ENCODE peak calls at places on chromosomes 12 and 14, in seven cellular contexts. One of them, this sample, is unnamed.
A peak's percentile ranks its signal among the peaks of the same experiment; 100 is the strongest.

GRCh38 chr12:4011597-4011996 is 138.4 kb upstream of the PARP11 start:
- DNase-seq in mesendoderm: no peak
- DNase-seq in IMR-90: no peak
- DNase-seq in H1: no peak
- DNase-seq in trophoblast cell: no peak
- DNase-seq in H9: no peak
- DNase-seq in mesenchymal stem cell: no peak
- DNase-seq in this sample: no peak

GRCh38 chr12:12017135-12017581 is 53.6 kb upstream of the BCL2L14 start:
- DNase-seq in mesenchymal stem cell: no peak
- DNase-seq in IMR-90: no peak
- DNase-seq in trophoblast cell: peak; percentile 85
- DNase-seq in H9: no peak
- DNase-seq in H1: no peak
- DNase-seq in mesendoderm: peak; percentile 39
- DNase-seq in this sample: no peak

GRCh38 chr12:28708918-28709371 is 440.1 kb upstream of the FAR2 start:
- DNase-seq in IMR-90: peak; percentile 61
- DNase-seq in mesendoderm: no peak
- DNase-seq in H9: no peak
- DNase-seq in trophoblast cell: peak; percentile 2
- DNase-seq in mesenchymal stem cell: peak; percentile 20
- DNase-seq in H1: no peak
- DNase-seq in this sample: no peak

GRCh38 chr12:79692860-79693605 is 2.3 kb upstream of the PAWR start:
- DNase-seq in mesenchymal stem cell: peak; percentile 8
- DNase-seq in IMR-90: peak; percentile 40
- DNase-seq in mesendoderm: no peak
- DNase-seq in H9: no peak
- DNase-seq in trophoblast cell: no peak
- DNase-seq in H1: no peak
- DNase-seq in this sample: no peak

GRCh38 chr14:58151701-58152568 is at the start of gene ARMH4:
- DNase-seq in mesendoderm: peak; percentile 93
- DNase-seq in H9: peak; percentile 94
- DNase-seq in mesenchymal stem cell: peak; percentile 86
- DNase-seq in IMR-90: peak; percentile 70
- DNase-seq in trophoblast cell: peak; percentile 75
- DNase-seq in H1: peak; percentile 59
- DNase-seq in this sample: peak; percentile 88

GRCh38 chr12:43241971-43242370 is 310.0 kb downstream of the ADAMTS20 start:
- DNase-seq in mesendoderm: no peak
- DNase-seq in IMR-90: peak; percentile 71
- DNase-seq in H1: no peak
- DNase-seq in trophoblast cell: no peak
- DNase-seq in H9: no peak
- DNase-seq in mesenchymal stem cell: no peak
- DNase-seq in this sample: no peak

GRCh38 chr12:30989754-30990153 is 63.2 kb downstream of the TSPAN11 start:
- DNase-seq in H9: peak; percentile 82
- DNase-seq in IMR-90: no peak
- DNase-seq in H1: no peak
- DNase-seq in mesenchymal stem cell: no peak
- DNase-seq in mesendoderm: peak; percentile 83
- DNase-seq in trophoblast cell: peak; percentile 54
- DNase-seq in this sample: no peak

GRCh38 chr14:53850714-53851296 is 105.8 kb downstream of the BMP4 start:
- DNase-seq in H1: no peak
- DNase-seq in mesenchymal stem cell: peak; percentile 67
- DNase-seq in trophoblast cell: no peak
- DNase-seq in H9: no peak
- DNase-seq in mesendoderm: peak; percentile 53
- DNase-seq in IMR-90: peak; percentile 39
- DNase-seq in this sample: no peak

GRCh38 chr14:105070760-105071137 is 5.5 kb upstream of the GPR132 start:
- DNase-seq in H1: no peak
- DNase-seq in H9: no peak
- DNase-seq in IMR-90: no peak
- DNase-seq in mesenchymal stem cell: no peak
- DNase-seq in trophoblast cell: no peak
- DNase-seq in mesendoderm: no peak
- DNase-seq in this sample: no peak

GRCh38 chr14:70771781-70772212 is 37.5 kb downstream of the MAP3K9 start:
- DNase-seq in mesenchymal stem cell: no peak
- DNase-seq in trophoblast cell: no peak
- DNase-seq in H1: peak; percentile 17
- DNase-seq in H9: peak; percentile 34
- DNase-seq in IMR-90: no peak
- DNase-seq in mesendoderm: peak; percentile 78
- DNase-seq in this sample: no peak

GRCh38 chr12:54417712-54418440 is 1.2 kb downstream of the ITGA5 start:
- DNase-seq in trophoblast cell: no peak
- DNase-seq in mesenchymal stem cell: peak; percentile 40
- DNase-seq in H1: no peak
- DNase-seq in mesendoderm: no peak
- DNase-seq in IMR-90: no peak
- DNase-seq in H9: no peak
- DNase-seq in this sample: no peak

GRCh38 chr14:33880330-33880729 is 70.5 kb downstream of the EGLN3 start:
- DNase-seq in H1: no peak
- DNase-seq in trophoblast cell: no peak
- DNase-seq in mesenchymal stem cell: no peak
- DNase-seq in mesendoderm: no peak
- DNase-seq in H9: no peak
- DNase-seq in IMR-90: no peak
- DNase-seq in this sample: no peak

GRCh38 chr12:47021298-47021697 is 58.1 kb upstream of the PCED1B start:
- DNase-seq in IMR-90: peak; percentile 95
- DNase-seq in mesenchymal stem cell: peak; percentile 93
- DNase-seq in H1: no peak
- DNase-seq in mesendoderm: peak; percentile 77
- DNase-seq in H9: no peak
- DNase-seq in trophoblast cell: peak; percentile 43
- DNase-seq in this sample: peak; percentile 65

GRCh38 chr12:58148405-58148804 is 207.0 kb downstream of the ATP23 start:
- DNase-seq in H1: no peak
- DNase-seq in trophoblast cell: peak; percentile 68
- DNase-seq in IMR-90: peak; percentile 49
- DNase-seq in mesendoderm: peak; percentile 85
- DNase-seq in H9: no peak
- DNase-seq in mesenchymal stem cell: peak; percentile 80
- DNase-seq in this sample: no peak

GRCh38 chr14:64878775-64879634 is 702 bp downstream of the SPTB start:
- DNase-seq in mesenchymal stem cell: peak; percentile 8
- DNase-seq in H9: peak; percentile 40
- DNase-seq in H1: no peak
- DNase-seq in mesendoderm: peak; percentile 30
- DNase-seq in IMR-90: no peak
- DNase-seq in trophoblast cell: no peak
- DNase-seq in this sample: peak; percentile 17

GRCh38 chr14:50342211-50343080 is 30.3 kb downstream of the DMAC2L start:
- DNase-seq in trophoblast cell: no peak
- DNase-seq in mesendoderm: peak; percentile 81
- DNase-seq in H1: no peak
- DNase-seq in mesenchymal stem cell: peak; percentile 69
- DNase-seq in H9: peak; percentile 55
- DNase-seq in IMR-90: peak; percentile 71
- DNase-seq in this sample: no peak

GRCh38 chr14:53929871-53930685 is 26.5 kb downstream of the BMP4 start:
- DNase-seq in mesendoderm: peak; percentile 85
- DNase-seq in H9: peak; percentile 78
- DNase-seq in IMR-90: no peak
- DNase-seq in trophoblast cell: no peak
- DNase-seq in H1: no peak
- DNase-seq in mesenchymal stem cell: no peak
- DNase-seq in this sample: no peak

GRCh38 chr12:26771861-26772260 is 61.1 kb downstream of the ITPR2 start:
- DNase-seq in mesenchymal stem cell: no peak
- DNase-seq in trophoblast cell: no peak
- DNase-seq in H1: no peak
- DNase-seq in IMR-90: no peak
- DNase-seq in mesendoderm: no peak
- DNase-seq in H9: no peak
- DNase-seq in this sample: no peak

GRCh38 chr14:102949062-102949800 is 26.8 kb downstream of the AMN start:
- DNase-seq in trophoblast cell: peak; percentile 23
- DNase-seq in IMR-90: peak; percentile 58
- DNase-seq in H9: no peak
- DNase-seq in mesenchymal stem cell: peak; percentile 62
- DNase-seq in mesendoderm: peak; percentile 27
- DNase-seq in H1: no peak
- DNase-seq in this sample: no peak

GRCh38 chr12:81759215-81759991 is at the start of gene PPFIA2:
- DNase-seq in trophoblast cell: no peak
- DNase-seq in mesendoderm: peak; percentile 70
- DNase-seq in IMR-90: peak; percentile 4
- DNase-seq in H9: peak; percentile 81
- DNase-seq in mesenchymal stem cell: peak; percentile 27
- DNase-seq in H1: peak; percentile 29
- DNase-seq in this sample: peak; percentile 27

GRCh38 chr12:81758421-81759214 is 532 bp downstream of the PPFIA2 start:
- DNase-seq in H1: no peak
- DNase-seq in mesenchymal stem cell: peak; percentile 22
- DNase-seq in IMR-90: no peak
- DNase-seq in mesendoderm: peak; percentile 55
- DNase-seq in H9: peak; percentile 69
- DNase-seq in trophoblast cell: no peak
- DNase-seq in this sample: peak; percentile 26

DNA sequence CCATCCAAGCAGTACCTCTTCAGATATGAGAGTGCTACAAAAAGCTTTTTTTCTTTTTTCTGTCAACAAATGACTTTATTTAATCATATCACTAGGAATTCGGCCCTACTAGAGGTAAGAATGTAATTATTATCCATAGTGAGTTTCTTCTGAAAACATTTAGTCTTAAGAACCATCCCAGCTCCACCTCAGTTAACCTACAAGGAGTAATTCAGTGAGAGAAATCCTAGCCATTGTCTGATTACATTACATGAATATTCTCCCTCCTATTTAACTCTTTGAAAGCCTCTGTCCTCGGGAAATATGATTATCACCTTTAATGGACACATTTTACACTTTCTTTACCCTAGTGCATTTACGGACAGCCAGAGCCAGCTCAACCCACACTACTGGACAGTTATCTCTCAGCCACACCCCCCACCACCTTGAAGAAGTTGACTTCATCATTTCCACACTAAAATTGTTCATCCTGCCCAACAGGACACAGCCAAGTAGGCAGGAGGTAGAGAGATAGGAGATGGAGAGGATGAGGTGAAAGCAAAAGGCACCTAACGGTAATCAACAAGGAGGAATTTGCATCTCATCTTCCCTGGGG is 1.3 kb downstream of the PPFIA2 start:
- DNase-seq in H9: no peak
- DNase-seq in H1: no peak
- DNase-seq in trophoblast cell: no peak
- DNase-seq in IMR-90: no peak
- DNase-seq in mesendoderm: no peak
- DNase-seq in mesenchymal stem cell: no peak
- DNase-seq in this sample: no peak
- H3K18ac ChIP-seq in H9: no peak overlapping the region
- H3K18ac ChIP-seq in H1: no peak overlapping the region
- H3K18ac ChIP-seq in trophoblast cell: no peak overlapping the region
- H3K18ac ChIP-seq in IMR-90: no peak overlapping the region
- H3K18ac ChIP-seq in mesendoderm: no peak overlapping the region
- H3K18ac ChIP-seq in mesenchymal stem cell: no peak overlapping the region
- H3K18ac ChIP-seq in this sample: no peak overlapping the region

GRCh38 chr12:129750426-129750825 is 153.4 kb downstream of the TMEM132D start:
- DNase-seq in H1: no peak
- DNase-seq in IMR-90: no peak
- DNase-seq in H9: no peak
- DNase-seq in mesendoderm: no peak
- DNase-seq in trophoblast cell: peak; percentile 52
- DNase-seq in mesenchymal stem cell: no peak
- DNase-seq in this sample: no peak

DNA sequence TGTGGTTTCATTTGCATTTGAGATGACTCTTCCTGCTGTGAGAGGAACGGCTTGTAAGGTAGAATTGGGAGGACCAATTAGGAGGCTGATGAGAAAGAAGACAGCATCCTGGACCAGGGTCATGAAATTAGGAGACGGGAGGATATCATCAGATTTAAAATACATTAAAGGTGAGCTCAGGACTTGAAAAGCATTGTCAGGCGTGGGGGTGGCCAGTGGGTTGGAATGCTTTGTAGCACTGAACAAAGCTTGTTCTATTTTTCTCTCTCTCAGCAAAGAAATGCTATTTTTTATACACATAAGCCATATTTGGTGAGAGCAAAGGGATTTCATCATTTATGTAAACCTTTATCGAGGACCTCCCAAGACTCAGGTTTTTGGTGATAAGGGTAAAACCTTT is 157.5 kb downstream of the TMEM132D start:
- DNase-seq in trophoblast cell: no peak
- DNase-seq in IMR-90: no peak
- DNase-seq in H9: no peak
- DNase-seq in mesenchymal stem cell: no peak
- DNase-seq in H1: no peak
- DNase-seq in mesendoderm: no peak
- DNase-seq in this sample: no peak
- H3K18ac ChIP-seq in trophoblast cell: no peak overlapping the region
- H3K18ac ChIP-seq in IMR-90: no peak overlapping the region
- H3K18ac ChIP-seq in H9: no peak overlapping the region
- H3K18ac ChIP-seq in mesenchymal stem cell: no peak overlapping the region
- H3K18ac ChIP-seq in H1: no peak overlapping the region
- H3K18ac ChIP-seq in mesendoderm: no peak overlapping the region
- H3K18ac ChIP-seq in this sample: no peak overlapping the region

DNA sequence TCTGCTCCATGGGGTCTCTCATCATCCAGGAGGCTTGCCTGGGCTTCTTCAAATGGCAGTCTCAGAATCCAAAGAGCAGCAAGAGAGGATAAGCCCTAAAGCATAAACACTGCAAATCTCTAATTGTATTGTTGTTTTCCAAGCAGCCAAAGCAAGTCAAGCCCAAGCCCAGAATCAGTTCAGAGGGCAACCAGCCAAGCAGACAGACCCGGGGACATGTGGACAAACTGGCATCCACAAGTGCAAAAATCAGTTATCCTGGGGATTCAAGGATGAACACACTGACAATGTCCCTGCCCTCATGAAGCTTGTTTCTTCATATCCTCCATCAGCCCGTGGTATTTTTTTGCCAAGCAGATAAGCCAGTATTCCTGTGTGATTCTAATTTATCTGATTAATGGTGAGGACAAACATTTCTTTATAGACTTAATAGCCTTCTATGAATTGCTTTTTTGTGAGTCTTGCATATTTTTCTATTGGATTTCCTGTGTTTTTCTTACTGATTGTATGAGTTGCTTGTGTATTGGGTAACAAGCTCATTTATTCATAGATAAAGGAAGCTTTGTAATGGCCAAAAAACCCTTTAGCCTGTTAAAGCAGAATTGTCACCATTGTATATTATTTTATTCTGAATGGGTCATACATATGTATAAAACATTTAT is 262.4 kb downstream of the GXYLT1 start:
- DNase-seq in H9: no peak
- DNase-seq in mesendoderm: no peak
- DNase-seq in mesenchymal stem cell: no peak
- DNase-seq in IMR-90: no peak
- DNase-seq in trophoblast cell: no peak
- DNase-seq in H1: no peak
- DNase-seq in this sample: no peak
- H3K18ac ChIP-seq in H9: no peak overlapping the region
- H3K18ac ChIP-seq in mesendoderm: no peak overlapping the region
- H3K18ac ChIP-seq in mesenchymal stem cell: no peak overlapping the region
- H3K18ac ChIP-seq in IMR-90: no peak overlapping the region
- H3K18ac ChIP-seq in trophoblast cell: no peak overlapping the region
- H3K18ac ChIP-seq in H1: no peak overlapping the region
- H3K18ac ChIP-seq in this sample: no peak overlapping the region

GRCh38 chr14:89011727-89012271 is 187.3 kb downstream of the TTC8 start:
- DNase-seq in IMR-90: no peak
- DNase-seq in H1: no peak
- DNase-seq in trophoblast cell: no peak
- DNase-seq in mesenchymal stem cell: no peak
- DNase-seq in mesendoderm: peak; percentile 30
- DNase-seq in H9: no peak
- DNase-seq in this sample: no peak
- H3K18ac ChIP-seq in IMR-90: no peak overlapping the region
- H3K18ac ChIP-seq in H1: no peak overlapping the region
- H3K18ac ChIP-seq in trophoblast cell: no peak overlapping the region
- H3K18ac ChIP-seq in mesenchymal stem cell: no peak overlapping the region
- H3K18ac ChIP-seq in mesendoderm: no peak overlapping the region
- H3K18ac ChIP-seq in H9: no peak overlapping the region
- H3K18ac ChIP-seq in this sample: no peak overlapping the region